ENCODE peak calls at places on chromosomes 13 and 19, in seven cellular contexts. V is transverse colon, Q is PC-3, B is tibial nerve, E is thoracic aorta, I is heart left ventricle, H is A549. O is an unnamed sample.

GRCh38 chr13:100443278-100443997 is 145.2 kb downstream of the GGACT start:
- DNase-seq in V (no peak), Q (no peak), B (no peak), E (no peak), I (no peak), H (no peak), O (no peak)

GRCh38 chr13:65582160-65582559 is 1648.0 kb downstream of the PCDH9 start:
- DNase-seq in V (no peak), Q (no peak), B (no peak), E (no peak), I (no peak), H (no peak), O (no peak)

GRCh38 chr13:84479656-84480055 is 597.4 kb upstream of the SLITRK1 start:
- DNase-seq in V (no peak), Q (peak; percentile 60), B (no peak), E (no peak), I (no peak), H (no peak), O (no peak)

GRCh38 chr13:110307697-110308376 is 753 bp downstream of the COL4A2 start:
- DNase-seq in V (no peak), Q (no peak), B (no peak), E (no peak), I (no peak), H (peak; percentile 36), O (no peak)

GRCh38 chr19:46533085-46534081 is 37.7 kb upstream of the PNMA8B start:
- DNase-seq in V (no peak), Q (no peak), B (no peak), E (no peak), I (no peak), H (no peak), O (no peak)

GRCh38 chr13:114062754-114063153 is 69.7 kb downstream of the RASA3 start:
- DNase-seq in V (no peak), Q (no peak), B (no peak), E (no peak), I (peak; percentile 17), H (no peak), O (no peak)

GRCh38 chr13:76879211-76879875 is 6.9 kb downstream of the KCTD12 start:
- DNase-seq in V (peak; percentile 46), Q (peak; percentile 65), B (no peak), E (peak; percentile 47), I (peak; percentile 83), H (no peak), O (peak; percentile 66)

GRCh38 chr19:57802269-57802668 is 12.4 kb downstream of the ZNF552 start:
- DNase-seq in V (no peak), Q (no peak), B (no peak), E (no peak), I (no peak), H (no peak), O (no peak)

GRCh38 chr19:35002037-35002535 is 2.0 kb downstream of the GRAMD1A start:
- DNase-seq in V (no peak), Q (no peak), B (no peak), E (no peak), I (no peak), H (no peak), O (no peak)

GRCh38 chr19:33460221-33460908 is 61.2 kb downstream of the PEPD start:
- DNase-seq in V (no peak), Q (no peak), B (no peak), E (no peak), I (no peak), H (no peak), O (no peak)

GRCh38 chr13:39897636-39898035 is 242.2 kb downstream of the COG6 start:
- DNase-seq in V (no peak), Q (no peak), B (no peak), E (no peak), I (no peak), H (no peak), O (no peak)

GRCh38 chr13:80336335-80336734 is 4.6 kb downstream of the SPRY2 start:
- DNase-seq in V (no peak), Q (no peak), B (no peak), E (no peak), I (no peak), H (no peak), O (no peak)

GRCh38 chr19:2810141-2811091 is 9.3 kb upstream of the ZNF554 start:
- DNase-seq in V (no peak), Q (no peak), B (no peak), E (no peak), I (no peak), H (no peak), O (no peak)

GRCh38 chr19:42268142-42268703 is 829 bp upstream of the CIC start:
- DNase-seq in V (peak; percentile 99), Q (peak; percentile 97), B (peak; percentile 99), E (peak; percentile 98), I (peak; percentile 99), H (peak; percentile 100), O (peak; percentile 98)

GRCh38 chr19:54189020-54189667 is at the start of gene MBOAT7:
- DNase-seq in V (no peak), Q (no peak), B (no peak), E (no peak), I (no peak), H (no peak), O (no peak)

GRCh38 chr13:60435762-60436374 is 38.8 kb downstream of the TDRD3 start:
- DNase-seq in V (no peak), Q (no peak), B (no peak), E (no peak), I (no peak), H (no peak), O (no peak)

GRCh38 chr13:48595330-48596127 is 58.2 kb upstream of the CYSLTR2 start:
- DNase-seq in V (peak; percentile 64), Q (peak; percentile 65), B (no peak), E (no peak), I (peak; percentile 63), H (peak; percentile 63), O (peak; percentile 49)

GRCh38 chr19:40217921-40218890 is at the start of gene TTC9B:
- DNase-seq in V (no peak), Q (no peak), B (no peak), E (no peak), I (no peak), H (peak; percentile 51), O (no peak)

GRCh38 chr13:74288361-74288911 is 154.2 kb upstream of the KLF12 start:
- DNase-seq in V (peak; percentile 49), Q (no peak), B (no peak), E (no peak), I (peak; percentile 49), H (no peak), O (peak; percentile 26)

GRCh38 chr13:100163375-100163774 is 74.5 kb downstream of the PCCA start:
- DNase-seq in V (no peak), Q (no peak), B (no peak), E (no peak), I (no peak), H (no peak), O (no peak)

GRCh38 chr19:55691561-55692481 is 16.8 kb downstream of the EPN1 start:
- DNase-seq in V (no peak), Q (no peak), B (no peak), E (no peak), I (peak; percentile 21), H (no peak), O (peak; percentile 12)

GRCh38 chr19:6532244-6532999 is 1.6 kb downstream of the TNFSF9 start:
- DNase-seq in V (no peak), Q (no peak), B (no peak), E (no peak), I (no peak), H (peak; percentile 45), O (no peak)

GRCh38 chr19:13024126-13024957 is 29.1 kb downstream of the NFIX start:
- DNase-seq in V (no peak), Q (peak; percentile 55), B (no peak), E (no peak), I (no peak), H (no peak), O (no peak)
- H3K4me1 ChIP-seq in V (peaks cover 78% of the 10 kb centered on the region), Q (peaks cover 54% of the 10 kb centered on the region), B (peaks cover 47% of the 10 kb centered on the region), E (peaks cover 83% of the 10 kb centered on the region), I (peaks cover 75% of the 10 kb centered on the region), H (peaks cover 19% of the 10 kb centered on the region), O (peaks cover 100% of the 10 kb centered on the region)

GRCh38 chr13:27770809-27771208 is 21.5 kb upstream of the GSX1 start:
- DNase-seq in V (peak; percentile 36), Q (peak; percentile 56), B (no peak), E (no peak), I (no peak), H (peak; percentile 46), O (no peak)
- TF ChIP-seq CTCF in V (no peak), Q (peak; percentile 72), B (no peak), E (no peak), I (peak; percentile 28), H (peak; percentile 28), O (peak; percentile 36)

GRCh38 chr19:48965033-48965805 is at the start of gene FTL:
- DNase-seq in V (peak; percentile 98), Q (peak; percentile 86), B (peak; percentile 97), E (peak; percentile 89), I (peak; percentile 98), H (peak; percentile 99), O (peak; percentile 98)
- H3K4me1 ChIP-seq in V (peaks cover 62% of the 10 kb centered on the region), Q (peaks cover 31% of the 10 kb centered on the region), B (peaks cover 31% of the 10 kb centered on the region), E (peaks cover 49% of the 10 kb centered on the region), I (peaks cover 42% of the 10 kb centered on the region), H (peaks cover 62% of the 10 kb centered on the region), O (peaks cover 77% of the 10 kb centered on the region)

DNA sequence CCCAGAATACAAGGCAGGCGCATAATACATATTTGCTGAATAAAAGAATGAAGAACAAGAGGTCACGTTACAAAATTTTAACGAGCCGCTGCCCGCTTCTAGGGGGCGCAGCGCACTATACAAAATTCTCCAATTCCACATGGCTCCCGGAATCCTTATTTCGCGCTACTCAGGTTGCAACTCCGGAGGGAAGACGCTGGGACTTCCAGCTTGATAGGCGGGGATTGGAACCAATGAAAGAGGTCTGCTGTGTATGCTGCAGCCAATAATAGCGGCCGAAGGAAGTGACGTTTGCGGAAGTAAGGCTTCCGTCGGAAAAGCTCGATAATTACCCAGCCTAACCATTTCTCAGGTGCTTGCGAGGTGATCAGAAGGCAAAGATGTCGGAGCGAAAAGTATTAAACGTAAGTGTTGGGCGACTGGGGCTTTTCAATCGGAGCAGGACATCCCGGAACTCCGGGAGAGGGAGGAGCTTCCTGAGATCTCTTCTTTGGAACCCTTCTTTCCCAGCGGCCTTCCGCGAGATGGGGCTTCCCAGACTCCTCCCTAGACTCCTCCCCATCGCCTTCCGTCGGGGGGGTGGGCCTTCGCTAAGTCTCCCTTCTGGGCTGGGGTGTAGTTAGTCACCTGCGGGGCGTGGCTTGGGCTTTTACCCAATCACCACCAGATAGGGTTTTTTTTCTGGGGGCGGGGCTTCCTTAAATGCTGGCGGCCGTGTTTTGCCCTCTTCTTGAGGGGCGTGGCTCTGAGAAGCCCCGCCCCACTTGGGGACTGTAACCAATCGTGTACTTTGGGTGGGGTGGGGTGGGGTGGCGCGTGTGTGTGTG is at the start of gene YJU2:
- DNase-seq in V (peak; percentile 99), Q (peak; percentile 98), B (peak; percentile 99), E (peak; percentile 99), I (peak; percentile 99), H (peak; percentile 98), O (peak; percentile 98)
- TF ChIP-seq CTCF in V (peak; percentile 45), Q (peak; percentile 68), B (peak; percentile 71), E (peak; percentile 26), I (peak; percentile 60), H (peak; percentile 47), O (peak; percentile 51)

O was measured in left ventricle myocardium inferior.